ENCODE peak calls at places on chromosomes 3 and 15, in six cellular contexts. L is PC-9, T is A673, Q is neuronal stem cell, E is right atrium auricular region, S is uterus. P is an unnamed sample.

GRCh38 chr15:73688455-73688854 is 4.3 kb downstream of the CD276 start:
- DNase-seq in Q (no peak), L (no peak), S (no peak), E (no peak), T (no peak), P (no peak)

GRCh38 chr3:184180165-184180564 is 5.5 kb downstream of the AP2M1 start:
- DNase-seq in S (no peak), L (no peak), Q (no peak), T (no peak), E (no peak), P (no peak)

GRCh38 chr3:173553635-173554280 is 156.2 kb downstream of the NLGN1 start:
- DNase-seq in T (peak), L (peak), S (no peak), Q (peak), E (no peak), P (peak)

GRCh38 chr3:73226026-73226425 is 164.6 kb downstream of the EBLN2 start:
- DNase-seq in L (no peak), Q (no peak), S (no peak), T (no peak), E (no peak), P (no peak)

GRCh38 chr15:65824031-65824743 is 32.1 kb upstream of the DENND4A start:
- DNase-seq in T (peak), Q (peak), L (peak), E (peak), S (peak), P (no peak)

GRCh38 chr3:74617786-74618185 is 3.3 kb upstream of the CNTN3 start:
- DNase-seq in E (no peak), L (no peak), S (no peak), T (peak), Q (no peak), P (no peak)

GRCh38 chr15:64274541-64274940 is 81.4 kb downstream of the CSNK1G1 start:
- DNase-seq in Q (no peak), E (no peak), S (no peak), L (no peak), T (peak), P (no peak)

GRCh38 chr3:51887620-51888019 is 12.2 kb upstream of the IQCF5 start:
- DNase-seq in T (no peak), E (no peak), Q (no peak), L (peak), S (no peak), P (no peak)

GRCh38 chr3:149657796-149658443 is at the start of gene WWTR1:
- DNase-seq in L (peak), Q (peak), T (peak), E (peak), S (peak), P (no peak)

GRCh38 chr15:95174880-95175279 is 943.5 kb downstream of the MCTP2 start:
- DNase-seq in Q (no peak), T (no peak), E (no peak), S (no peak), L (no peak), P (no peak)

GRCh38 chr3:190877925-190878324 is 15.4 kb upstream of the GMNC start:
- DNase-seq in Q (no peak), S (no peak), T (no peak), L (no peak), E (no peak), P (no peak)

GRCh38 chr3:46661776-46662766 is 31.4 kb downstream of the ALS2CL start:
- DNase-seq in L (no peak), T (no peak), S (no peak), E (peak), Q (no peak), P (no peak)

GRCh38 chr3:148697311-148698189 is at the start of gene AGTR1:
- DNase-seq in L (no peak), S (peak), Q (peak), T (peak), E (peak), P (no peak)

GRCh38 chr3:14130230-14130629 is 5.4 kb downstream of the TMEM43 start:
- DNase-seq in L (no peak), S (no peak), Q (no peak), T (no peak), E (no peak), P (no peak)

GRCh38 chr15:64182859-64183258 is 20.0 kb upstream of the PPIB start:
- DNase-seq in Q (no peak), L (no peak), S (no peak), T (no peak), E (no peak), P (no peak)

GRCh38 chr3:154730221-154730620 is 300.2 kb upstream of the GPR149 start:
- DNase-seq in L (no peak), Q (no peak), T (no peak), S (no peak), E (no peak), P (no peak)

GRCh38 chr3:74592359-74592758 is 22.1 kb downstream of the CNTN3 start:
- DNase-seq in T (no peak), S (no peak), L (no peak), Q (no peak), E (no peak), P (no peak)

GRCh38 chr15:63172376-63173115 is 15.3 kb upstream of the RPS27L start:
- DNase-seq in T (no peak), E (peak), Q (no peak), L (no peak), S (no peak), P (no peak)

GRCh38 chr3:184381261-184382224 is 1.7 kb downstream of the CHRD start:
- DNase-seq in S (no peak), L (no peak), T (no peak), E (peak), Q (no peak), P (no peak)

GRCh38 chr3:13420817-13421755 is 964 bp upstream of the NUP210 start:
- DNase-seq in S (no peak), Q (peak), T (no peak), E (no peak), L (peak), P (peak)

GRCh38 chr3:32818431-32819085 is 761 bp downstream of the TRIM71 start:
- DNase-seq in Q (no peak), L (no peak), S (no peak), T (no peak), E (no peak), P (no peak)

GRCh38 chr15:42012241-42012640 is 8.6 kb downstream of the PLA2G4E start:
- DNase-seq in Q (no peak), T (no peak), E (no peak), S (no peak), L (no peak), P (no peak)

GRCh38 chr3:70360985-70361384 is 48.5 kb upstream of the MDFIC2 start:
- DNase-seq in Q (no peak), T (peak), E (no peak), L (no peak), S (no peak), P (no peak)

GRCh38 chr3:111246967-111247760 is 175.5 kb downstream of the NECTIN3 start:
- DNase-seq in E (no peak), Q (no peak), S (no peak), L (peak), T (peak), P (no peak)

GRCh38 chr3:76063019-76063418 is 277.7 kb upstream of the ZNF717 start:
- DNase-seq in Q (no peak), S (no peak), L (no peak), T (peak), E (no peak), P (no peak)

GRCh38 chr3:41502461-41502860 is 303.2 kb downstream of the CTNNB1 start:
- DNase-seq in E (no peak), S (no peak), L (no peak), Q (no peak), T (no peak), P (no peak)

GRCh38 chr15:34109775-34110663 is 8.1 kb downstream of the PGBD4 start:
- DNase-seq in L (peak), T (peak), Q (no peak), E (no peak), S (no peak), P (peak)

GRCh38 chr3:55471522-55472280 is 15.4 kb downstream of the WNT5A start:
- DNase-seq in Q (no peak), T (no peak), S (no peak), L (no peak), E (no peak), P (no peak)

GRCh38 chr3:55468251-55468650 is 18.9 kb downstream of the WNT5A start:
- DNase-seq in T (no peak), Q (no peak), S (no peak), L (no peak), E (no peak), P (no peak)

GRCh38 chr3:55469957-55470526 is 17.1 kb downstream of the WNT5A start:
- DNase-seq in L (no peak), Q (no peak), S (no peak), E (no peak), T (no peak), P (no peak)

GRCh38 chr3:55473788-55474187 is 13.3 kb downstream of the WNT5A start:
- DNase-seq in L (no peak), T (no peak), Q (no peak), E (no peak), S (no peak), P (no peak)

GRCh38 chr3:55471084-55471483 is 16.0 kb downstream of the WNT5A start:
- DNase-seq in S (no peak), T (no peak), L (no peak), Q (no peak), E (no peak), P (no peak)
- H3K4me3 ChIP-seq in S (no peak), T (no peak), L (no peak), Q (no peak), E (no peak), P (no peak)

DNA sequence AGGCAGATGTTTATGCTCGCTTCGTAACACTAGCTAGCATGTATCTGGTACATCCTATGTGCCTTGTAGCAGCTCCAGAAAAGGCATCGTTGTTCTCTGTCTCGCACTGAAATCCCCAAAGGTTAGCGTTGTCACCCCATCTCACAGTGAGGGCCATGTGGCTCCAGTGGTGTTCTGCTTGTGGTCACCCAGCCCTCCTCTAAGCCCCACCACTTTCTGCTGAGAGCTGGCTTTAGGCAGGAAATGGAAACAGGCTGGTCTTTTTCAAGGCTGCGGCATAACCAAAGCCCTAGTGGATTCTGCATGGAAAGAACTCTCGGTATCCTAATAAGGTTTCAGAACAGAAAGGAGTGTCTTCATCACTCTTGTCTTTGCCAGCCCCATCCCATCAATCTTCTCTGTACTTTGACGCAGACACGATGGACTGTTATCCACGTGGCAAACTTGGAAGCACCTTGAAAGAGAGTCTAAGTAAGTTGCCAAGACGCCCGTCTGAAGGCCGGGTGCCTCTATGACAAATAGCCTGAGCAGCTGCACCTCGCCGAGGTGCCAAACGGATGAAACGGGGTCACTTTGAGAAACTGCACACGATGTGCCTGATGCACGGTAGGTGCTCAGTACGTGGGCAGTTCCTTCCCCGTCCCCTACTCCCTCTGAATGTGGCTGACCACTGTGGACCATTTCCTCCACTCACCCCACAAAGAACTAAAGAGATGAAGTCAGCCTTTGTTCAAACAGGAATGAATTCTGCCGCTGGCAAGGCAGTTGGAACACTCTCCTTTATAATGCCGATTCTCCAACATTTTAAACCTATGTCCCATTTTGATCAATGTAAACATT is 57.8 kb upstream of the MEF2A start:
- DNase-seq in L (no peak), E (peak), S (peak), T (no peak), Q (no peak), P (no peak)
- H3K4me3 ChIP-seq in L (no peak), E (peak), S (no peak), T (no peak), Q (no peak), P (no peak)

GRCh38 chr3:38421679-38422336 is 31.9 kb upstream of the ACVR2B start:
- DNase-seq in L (no peak), E (no peak), Q (no peak), S (no peak), T (no peak), P (no peak)
- H3K4me3 ChIP-seq in L (no peak), E (no peak), Q (no peak), S (no peak), T (no peak), P (peak)

GRCh38 chr15:40925863-40926658 is 3.1 kb upstream of the DLL4 start:
- DNase-seq in T (peak), S (no peak), E (no peak), L (peak), Q (no peak), P (no peak)
- H3K4me3 ChIP-seq in T (peak), S (no peak), E (peak), L (peak), Q (peak), P (peak)

P was measured in Jurkat, Clone E6-1.